ENCODE peak calls at places on chromosomes 3 and 15, in nine cellular contexts. W, D, S, J, N, V, R, A and F are unnamed samples.

GRCh38 chr15:70795311-70795665 is 31.9 kb upstream of the UACA start:
- DNase-seq in D (no peak), N (no peak), R (no peak), W (peak), V (no peak), A (no peak), S (no peak), J (no peak), F (peak)

GRCh38 chr3:129032716-129033115 is 27.9 kb upstream of the GP9 start:
- DNase-seq in R (no peak), V (no peak), D (no peak), A (no peak), N (no peak), S (no peak), J (no peak), W (no peak), F (no peak)

GRCh38 chr3:188900421-188900941 is 271.3 kb upstream of the TPRG1 start:
- DNase-seq in S (no peak), D (no peak), J (no peak), N (no peak), W (peak), V (no peak), A (no peak), R (no peak), F (peak)

GRCh38 chr3:61008168-61008737 is 243.0 kb downstream of the FHIT start:
- DNase-seq in A (no peak), N (peak), W (no peak), R (no peak), D (no peak), J (no peak), S (no peak), V (no peak), F (no peak)

GRCh38 chr3:188234172-188234571 is 80.2 kb downstream of the LPP start:
- DNase-seq in A (no peak), V (no peak), D (no peak), N (no peak), S (no peak), J (no peak), R (no peak), W (no peak), F (no peak)

GRCh38 chr15:101108458-101108775 is 143.4 kb downstream of the CHSY1 start:
- DNase-seq in W (no peak), V (no peak), S (no peak), J (no peak), A (no peak), D (peak), N (no peak), R (no peak), F (no peak)

GRCh38 chr3:72904156-72904555 is 16.3 kb downstream of the GXYLT2 start:
- DNase-seq in A (no peak), S (no peak), W (no peak), J (no peak), V (no peak), R (no peak), N (no peak), D (no peak), F (no peak)

GRCh38 chr3:21665444-21665843 is 85.6 kb downstream of the ZNF385D start:
- DNase-seq in V (peak), N (no peak), A (no peak), D (no peak), J (no peak), W (no peak), R (no peak), S (no peak), F (no peak)

GRCh38 chr3:187208159-187208558 is 10.9 kb downstream of the RTP1 start:
- DNase-seq in D (no peak), V (no peak), S (no peak), A (no peak), J (no peak), R (no peak), N (no peak), W (no peak), F (no peak)

GRCh38 chr3:14544282-14545250 is 4.4 kb upstream of the GRIP2 start:
- DNase-seq in J (no peak), S (no peak), N (no peak), A (no peak), R (no peak), V (no peak), D (no peak), W (no peak), F (no peak)

GRCh38 chr15:42059661-42060476 is 34.5 kb downstream of the PLA2G4D start:
- DNase-seq in J (peak), A (no peak), S (no peak), V (peak), W (peak), N (peak), D (peak), R (peak), F (peak)

GRCh38 chr15:45551691-45552090 is 29.1 kb upstream of the SLC30A4 start:
- DNase-seq in N (no peak), A (no peak), J (no peak), R (no peak), S (no peak), V (no peak), W (no peak), D (no peak), F (no peak)

GRCh38 chr3:152335273-152335672 is 66.5 kb downstream of the MBNL1 start:
- DNase-seq in V (no peak), D (no peak), N (no peak), J (no peak), W (no peak), S (no peak), A (no peak), R (no peak), F (no peak)

GRCh38 chr3:121477589-121477988 is 68.2 kb downstream of the POLQ start:
- DNase-seq in W (peak), A (no peak), S (no peak), R (no peak), V (no peak), J (no peak), N (no peak), D (no peak), F (peak)

GRCh38 chr15:26773485-26773877 is 615 bp upstream of the GABRB3 start:
- DNase-seq in V (peak), D (no peak), N (no peak), J (no peak), A (no peak), R (no peak), S (no peak), W (no peak), F (no peak)

GRCh38 chr15:26771917-26772587 is 814 bp downstream of the GABRB3 start:
- DNase-seq in J (no peak), N (no peak), R (no peak), S (no peak), W (no peak), A (no peak), V (no peak), D (peak), F (no peak)

GRCh38 chr15:26773917-26774316 is 1.1 kb upstream of the GABRB3 start:
- DNase-seq in D (no peak), A (no peak), J (no peak), V (peak), S (no peak), N (no peak), W (no peak), R (no peak), F (no peak)

GRCh38 chr15:26772588-26773484 is at the start of gene GABRB3:
- DNase-seq in W (peak), J (peak), N (no peak), S (peak), R (no peak), A (peak), V (peak), D (peak), F (no peak)

DNA sequence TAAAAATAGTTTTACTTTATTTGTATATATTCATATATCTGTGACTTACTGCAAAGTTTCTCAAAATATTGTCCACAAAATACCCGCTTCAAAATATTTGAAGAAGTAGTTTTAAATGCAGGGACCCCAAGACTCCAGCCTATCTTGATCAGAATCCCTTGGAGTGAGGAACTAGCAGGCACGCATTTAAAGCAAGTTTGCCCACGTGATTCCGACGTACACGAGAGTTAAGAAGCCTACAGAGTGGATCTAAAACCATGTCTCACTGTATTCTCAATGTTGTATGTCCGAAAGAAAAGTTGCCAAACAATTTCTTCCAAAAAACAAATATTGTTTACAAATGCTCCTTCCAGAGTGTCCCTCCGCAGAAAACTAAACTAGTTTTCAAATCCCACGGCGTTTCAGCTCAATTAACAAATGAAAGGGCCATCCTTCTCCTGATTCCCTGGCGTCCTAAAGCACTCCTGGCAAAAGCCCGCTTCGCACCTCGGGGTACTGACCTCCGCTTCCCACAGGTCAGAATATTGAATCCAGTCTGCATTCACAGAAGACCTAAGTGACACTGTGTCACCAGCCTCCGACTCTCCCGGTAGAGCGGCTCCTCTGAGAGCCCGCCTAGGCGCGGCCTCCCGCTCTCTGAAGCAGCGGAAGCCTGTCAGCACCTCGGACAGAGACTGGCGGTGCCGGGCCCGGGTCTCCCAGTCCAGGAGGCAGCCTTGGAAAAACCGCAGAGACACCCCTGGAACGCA is 1.5 kb downstream of the GABRB3 start:
- DNase-seq in V (peak), S (no peak), J (peak), D (peak), N (no peak), A (no peak), R (no peak), W (no peak), F (no peak)
- H3K4me3 ChIP-seq in V (peak), S (peak), J (peak), D (no peak), N (peak), A (no peak), R (no peak), W (no peak), F (no peak)

GRCh38 chr3:98263944-98264343 is at the start of gene OR5H6:
- DNase-seq in W (no peak), R (no peak), V (no peak), N (no peak), J (no peak), A (no peak), S (no peak), D (no peak), F (no peak)

GRCh38 chr3:98259707-98260106 is 4.3 kb upstream of the OR5H6 start:
- DNase-seq in W (no peak), V (no peak), N (no peak), D (no peak), J (no peak), A (no peak), R (peak), S (no peak), F (no peak)
- TF ChIP-seq CTCF in W (no peak), V (peak), N (no peak), D (no peak), J (no peak), A (no peak), R (peak), S (no peak), F (peak)

DNA sequence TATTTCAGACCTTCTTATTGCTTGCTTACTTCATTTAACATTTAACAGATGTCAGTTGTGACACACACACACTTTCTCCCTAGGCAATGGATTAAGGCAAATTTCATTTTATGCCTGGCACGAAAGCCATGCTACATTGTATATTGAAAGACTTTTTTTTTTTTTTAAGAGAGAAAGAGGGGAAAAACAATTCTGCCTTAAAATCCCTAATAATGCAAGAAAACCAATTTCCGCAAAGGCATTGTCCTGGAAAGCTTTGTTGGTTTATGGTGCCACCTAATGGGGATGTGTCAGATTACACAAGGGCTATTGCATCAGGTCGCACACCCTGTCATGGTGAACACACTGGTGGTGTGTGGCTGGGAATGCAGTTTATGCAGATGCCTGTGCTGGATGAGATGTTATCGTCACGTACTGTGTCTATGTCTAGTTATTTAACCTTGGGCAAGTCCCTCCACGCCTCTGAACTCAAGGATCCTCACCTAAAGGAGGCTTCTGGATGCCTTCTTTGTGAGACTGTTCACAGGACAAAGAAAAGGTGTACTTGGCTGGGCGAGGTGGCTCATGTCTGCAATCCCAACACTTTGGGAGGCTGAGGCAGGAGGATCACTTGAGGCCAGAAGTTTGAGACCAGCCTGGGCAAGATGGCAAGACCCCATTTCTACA is 37.3 kb upstream of the RFTN1 start:
- DNase-seq in D (peak), S (no peak), V (peak), R (peak), W (peak), A (peak), J (peak), N (peak), F (peak)
- H3K27ac ChIP-seq in D (no peak), S (no peak), V (no peak), R (peak), W (no peak), A (no peak), J (no peak), N (no peak), F (no peak)

DNA sequence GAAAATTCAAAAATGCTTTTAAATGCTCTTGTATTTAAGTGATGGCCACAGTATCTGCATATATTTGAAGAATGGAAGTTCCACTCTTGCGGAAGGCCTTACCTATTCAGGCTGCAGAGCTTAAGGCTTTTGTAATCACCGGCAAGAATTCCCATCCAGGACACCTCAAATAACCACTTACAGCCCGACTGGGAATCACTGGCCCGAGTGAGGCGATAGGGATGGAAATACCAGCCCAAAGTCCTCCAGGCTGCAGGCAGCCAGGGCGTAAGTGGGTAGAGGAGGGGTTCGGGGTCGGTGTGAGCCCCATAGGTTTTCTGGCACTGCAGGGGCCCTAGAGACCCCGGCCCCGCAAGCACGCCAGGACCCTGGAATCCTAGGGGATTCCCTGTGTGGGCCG is 9.5 kb downstream of the CMTM7 start:
- DNase-seq in A (no peak), D (no peak), S (no peak), R (no peak), J (no peak), W (no peak), N (peak), V (peak), F (no peak)
- H3K4me3 ChIP-seq in A (peak), D (peak), S (peak), R (no peak), J (peak), W (peak), N (peak), V (peak), F (peak)

GRCh38 chr15:63010920-63011693 is 31.4 kb upstream of the TPM1 start:
- DNase-seq in S (no peak), D (no peak), N (no peak), A (peak), V (no peak), R (no peak), J (no peak), W (no peak), F (no peak)
- TF ChIP-seq CTCF in S (no peak), D (no peak), N (no peak), A (no peak), V (no peak), R (no peak), J (no peak), W (no peak), F (no peak)

GRCh38 chr3:174229916-174230315 is 629.2 kb upstream of the NAALADL2 start:
- DNase-seq in W (no peak), D (no peak), V (no peak), R (no peak), N (no peak), S (no peak), J (no peak), A (no peak), F (peak)

GRCh38 chr3:174232658-174233429 is 626.3 kb upstream of the NAALADL2 start:
- DNase-seq in D (no peak), W (no peak), V (no peak), S (no peak), A (no peak), R (no peak), N (no peak), J (no peak), F (no peak)

GRCh38 chr3:174233511-174233910 is 625.6 kb upstream of the NAALADL2 start:
- DNase-seq in J (no peak), N (no peak), R (no peak), V (no peak), A (no peak), W (no peak), D (no peak), S (no peak), F (no peak)
- H3K27ac ChIP-seq in J (no peak), N (no peak), R (no peak), V (no peak), A (no peak), W (no peak), D (no peak), S (no peak), F (no peak)

GRCh38 chr15:23566070-23567050 is 886 bp downstream of the MKRN3 start:
- DNase-seq in W (peak), S (peak), J (no peak), N (no peak), V (no peak), R (peak), A (no peak), D (no peak), F (no peak)

GRCh38 chr15:23561914-23562313 is 3.6 kb upstream of the MKRN3 start:
- DNase-seq in S (no peak), W (no peak), J (no peak), V (no peak), R (no peak), D (no peak), A (no peak), N (no peak), F (no peak)

GRCh38 chr15:23565395-23566069 is at the start of gene MKRN3:
- DNase-seq in D (no peak), A (no peak), R (peak), N (no peak), J (no peak), V (peak), W (peak), S (no peak), F (no peak)

GRCh38 chr15:23567921-23568320 is 2.4 kb downstream of the MKRN3 start:
- DNase-seq in D (no peak), R (no peak), V (no peak), J (no peak), W (no peak), A (no peak), S (no peak), N (no peak), F (no peak)

DNA sequence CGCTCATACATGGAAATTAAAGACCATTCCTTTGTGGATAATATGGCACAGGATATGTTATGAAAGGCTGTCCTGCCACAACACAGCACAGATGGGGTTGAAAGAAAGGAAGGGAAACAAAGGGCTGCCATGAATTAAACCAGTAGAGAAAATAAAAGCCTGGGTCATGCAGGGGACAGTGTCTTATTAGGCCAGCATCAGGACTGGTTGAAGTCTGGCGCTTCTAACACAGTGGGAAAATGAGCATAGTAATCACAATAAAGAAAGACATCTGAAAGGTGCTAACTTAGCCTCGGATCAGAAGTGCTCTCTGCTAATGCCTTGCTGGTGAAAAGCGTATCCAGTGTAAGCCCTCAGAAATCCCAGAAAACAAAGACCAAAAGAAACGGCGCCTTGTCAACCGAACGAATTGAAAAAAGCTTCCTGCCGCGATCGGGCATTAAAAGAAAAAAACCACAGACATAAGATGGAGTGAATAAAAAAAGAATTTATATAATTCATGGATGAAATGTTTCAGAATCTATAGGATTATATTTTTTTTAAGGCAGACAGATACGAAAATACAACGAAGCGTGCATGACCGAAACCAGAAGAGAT is 578 bp upstream of the MKRN3 start:
- DNase-seq in N (no peak), D (no peak), V (peak), S (no peak), J (no peak), W (no peak), A (no peak), R (no peak), F (no peak)
- H3K4me3 ChIP-seq in N (no peak), D (no peak), V (no peak), S (peak), J (no peak), W (peak), A (no peak), R (peak), F (peak)

GRCh38 chr15:75356006-75356405 is 9.2 kb downstream of the NEIL1 start:
- DNase-seq in J (no peak), N (no peak), D (no peak), W (no peak), R (no peak), S (no peak), A (no peak), V (no peak), F (no peak)
- TF ChIP-seq CTCF in J (no peak), N (no peak), D (no peak), W (no peak), R (no peak), S (no peak), A (no peak), V (no peak), F (no peak)

GRCh38 chr3:105397974-105398373 is 31.3 kb downstream of the ALCAM start:
- DNase-seq in N (no peak), W (no peak), D (no peak), J (no peak), A (no peak), S (no peak), V (no peak), R (no peak), F (no peak)

GRCh38 chr3:105401254-105401653 is 34.5 kb downstream of the ALCAM start:
- DNase-seq in N (no peak), J (no peak), W (no peak), D (no peak), A (no peak), R (no peak), S (no peak), V (no peak), F (no peak)

GRCh38 chr3:105398407-105398806 is 31.7 kb downstream of the ALCAM start:
- DNase-seq in W (no peak), S (no peak), A (no peak), J (no peak), N (no peak), R (no peak), D (no peak), V (no peak), F (no peak)

GRCh38 chr3:105399611-105400010 is 32.9 kb downstream of the ALCAM start:
- DNase-seq in N (no peak), W (no peak), J (no peak), D (no peak), S (no peak), R (no peak), V (no peak), A (no peak), F (no peak)

DNA sequence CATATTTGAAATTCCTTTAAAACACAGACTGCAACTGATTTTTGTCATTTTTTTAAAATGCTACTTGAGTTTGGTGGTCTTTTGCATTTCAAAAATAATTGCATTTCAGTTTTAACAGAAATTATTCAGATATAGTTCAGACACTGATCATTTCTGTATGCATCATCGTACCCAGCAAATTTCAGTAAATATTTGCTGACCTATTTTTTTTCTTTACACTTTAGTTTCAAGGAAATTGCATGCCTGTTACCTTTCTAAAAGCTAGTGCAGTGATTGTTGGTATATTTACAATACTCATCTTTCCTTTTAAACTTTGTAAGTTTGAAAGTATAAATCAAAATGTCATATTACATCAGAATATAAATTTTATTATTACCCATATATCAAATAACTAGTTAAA is 32.4 kb downstream of the ALCAM start:
- DNase-seq in N (no peak), A (no peak), W (no peak), S (no peak), R (no peak), J (no peak), V (no peak), D (no peak), F (no peak)
- H3K27ac ChIP-seq in N (no peak), A (no peak), W (no peak), S (peak), R (no peak), J (no peak), V (no peak), D (no peak), F (no peak)